ENCODE peak calls at places on chromosome 10, in ten cellular contexts. Y, E, Q, J, P, K, W, C, G and V are unnamed samples.

GRCh38 chr10:521844-522243 is 167.6 kb downstream of the DIP2C start:
- DNase-seq in G (no peak), W (no peak), J (no peak), Q (peak), E (no peak), Y (no peak), P (no peak), C (no peak), K (no peak), V (no peak)

GRCh38 chr10:104322416-104322782 is 15.9 kb downstream of the ITPRIP start:
- DNase-seq in P (no peak), C (peak), K (no peak), G (no peak), Q (no peak), Y (no peak), J (no peak), E (no peak), W (peak), V (no peak)

GRCh38 chr10:118595598-118596425 is at the start of gene PRLHR:
- DNase-seq in K (peak), Y (peak), Q (peak), G (no peak), C (no peak), J (no peak), E (peak), W (no peak), P (no peak), V (no peak)

GRCh38 chr10:122659651-122660050 is 40.0 kb downstream of the C10orf120 start:
- DNase-seq in C (no peak), Q (no peak), P (no peak), W (no peak), E (no peak), G (no peak), K (no peak), J (no peak), Y (no peak), V (no peak)

GRCh38 chr10:24898501-24898900 is 53.9 kb downstream of the PRTFDC1 start:
- DNase-seq in W (no peak), G (no peak), P (no peak), J (no peak), Q (no peak), K (no peak), Y (no peak), E (no peak), C (no peak), V (no peak)

GRCh38 chr10:282294-283139 is 147.3 kb downstream of the ZMYND11 start:
- DNase-seq in P (no peak), G (no peak), J (no peak), Y (no peak), E (no peak), W (no peak), C (no peak), K (no peak), Q (peak), V (no peak)

GRCh38 chr10:125795111-125795510 is 19.5 kb upstream of the MMP21 start:
- DNase-seq in C (no peak), Y (no peak), G (no peak), Q (no peak), P (no peak), W (no peak), E (no peak), J (no peak), K (no peak), V (no peak)

GRCh38 chr10:126130291-126130710 is 233.9 kb downstream of the FANK1 start:
- DNase-seq in G (no peak), P (no peak), Y (no peak), C (peak), J (no peak), W (no peak), K (no peak), E (no peak), Q (peak), V (no peak)

GRCh38 chr10:12107781-12108180 is 21.7 kb upstream of the SEC61A2 start:
- DNase-seq in P (no peak), J (no peak), G (no peak), C (no peak), K (no peak), Q (no peak), E (peak), Y (no peak), W (no peak), V (no peak)

GRCh38 chr10:11300071-11300470 is 282.4 kb downstream of the CELF2 start:
- DNase-seq in G (no peak), P (no peak), Y (no peak), W (no peak), E (no peak), Q (no peak), C (no peak), J (no peak), K (no peak), V (no peak)

GRCh38 chr10:33509231-33509871 is 174.9 kb upstream of the NRP1 start:
- DNase-seq in Y (peak), J (peak), G (no peak), C (no peak), Q (peak), K (no peak), W (no peak), E (peak), P (peak), V (peak)

GRCh38 chr10:24034571-24034970 is 174.4 kb upstream of the KIAA1217 start:
- DNase-seq in W (no peak), E (no peak), K (no peak), Q (no peak), Y (no peak), C (no peak), G (no peak), P (no peak), J (no peak), V (no peak)

GRCh38 chr10:120492366-120492765 is 35.3 kb downstream of the PLPP4 start:
- DNase-seq in P (no peak), Y (no peak), Q (no peak), E (no peak), C (no peak), J (no peak), G (no peak), W (no peak), K (no peak), V (no peak)

GRCh38 chr10:130568246-130568645 is 432.1 kb downstream of the GLRX3 start:
- DNase-seq in G (no peak), C (no peak), Y (no peak), K (no peak), P (no peak), J (no peak), E (no peak), Q (no peak), W (no peak), V (no peak)

GRCh38 chr10:3099291-3100092 is 32.1 kb downstream of the PFKP start:
- DNase-seq in Y (no peak), P (no peak), K (no peak), E (peak), C (no peak), J (no peak), Q (peak), W (no peak), G (no peak), V (no peak)

GRCh38 chr10:125868372-125868975 is 12.6 kb downstream of the DHX32 start:
- DNase-seq in K (peak), E (peak), P (peak), J (no peak), Q (peak), W (peak), G (no peak), Y (peak), C (no peak), V (peak)

GRCh38 chr10:97874332-97874731 is 24.7 kb downstream of the GOLGA7B start:
- DNase-seq in K (no peak), W (no peak), C (no peak), Y (no peak), P (no peak), E (no peak), G (no peak), Q (no peak), J (no peak), V (no peak)

GRCh38 chr10:88234332-88234731 is 348.8 kb downstream of the RNLS start:
- DNase-seq in C (peak), G (no peak), E (no peak), W (no peak), P (no peak), Q (no peak), J (no peak), Y (no peak), K (no peak), V (no peak)

GRCh38 chr10:130686680-130687300 is 550.6 kb downstream of the GLRX3 start:
- DNase-seq in K (peak), Y (peak), W (no peak), J (no peak), Q (no peak), C (no peak), P (no peak), G (no peak), E (peak), V (peak)